ENCODE peak calls at places on chromosomes 11 and 22, in five cellular contexts. X is adrenal gland; V is CD4-positive, CD25-positive, alpha-beta regulatory T cell; O is SJSA1; R is heart right ventricle. I is an unnamed sample.

GRCh38 chr11:129865701-129866100 is 29.7 kb downstream of the NFRKB start:
- DNase-seq in O (no peak), X (no peak), V (no peak), R (no peak), I (no peak)

GRCh38 chr11:64796757-64797541 is 6.1 kb downstream of the MAP4K2 start:
- DNase-seq in X (no peak), R (no peak), V (no peak), O (no peak), I (peak; percentile 32)

GRCh38 chr22:37316875-37317371 is 34.6 kb downstream of the CYTH4 start:
- DNase-seq in X (peak; percentile 83), R (peak; percentile 78), O (peak; percentile 82), V (peak; percentile 54), I (peak; percentile 85)

GRCh38 chr22:38167988-38168407 is 13.6 kb downstream of the PLA2G6 start:
- DNase-seq in O (no peak), R (peak; percentile 66), V (no peak), X (no peak), I (no peak)

GRCh38 chr22:48489551-48490512 is 1337.8 kb downstream of the BRD1 start:
- DNase-seq in O (peak; percentile 51), R (no peak), X (no peak), V (no peak), I (no peak)

GRCh38 chr22:32328306-32329201 is 29.1 kb upstream of the RFPL3 start:
- DNase-seq in O (peak; percentile 23), R (no peak), X (no peak), V (no peak), I (no peak)

GRCh38 chr11:74925281-74925680 is 23.6 kb downstream of the XRRA1 start:
- DNase-seq in V (no peak), R (no peak), X (no peak), O (no peak), I (no peak)

GRCh38 chr11:122977455-122978302 is 4.0 kb downstream of the BSX start:
- DNase-seq in R (no peak), O (no peak), V (no peak), X (no peak), I (no peak)

GRCh38 chr11:118098996-118099837 is 12.5 kb upstream of the SMIM35 start:
- DNase-seq in O (no peak), R (no peak), X (no peak), V (no peak), I (no peak)

GRCh38 chr22:20110359-20110985 is 5.4 kb upstream of the RANBP1 start:
- DNase-seq in O (no peak), R (no peak), X (no peak), V (no peak), I (no peak)

GRCh38 chr11:84812351-84813083 is 814.6 kb downstream of the DLG2 start:
- DNase-seq in X (no peak), O (no peak), R (no peak), V (no peak), I (no peak)

GRCh38 chr11:19962795-19963163 is 197.5 kb downstream of the DBX1 start:
- DNase-seq in V (no peak), O (no peak), R (no peak), X (no peak), I (no peak)

GRCh38 chr11:18371279-18371678 is 23.1 kb upstream of the LDHA start:
- DNase-seq in X (no peak), O (no peak), R (no peak), V (no peak), I (no peak)

GRCh38 chr11:61701298-61701993 is 21.3 kb downstream of the DAGLA start:
- DNase-seq in X (no peak), V (no peak), R (no peak), O (no peak), I (peak; percentile 43)

GRCh38 chr22:43136255-43136654 is 6.9 kb downstream of the MCAT start:
- DNase-seq in V (peak; percentile 13), R (peak; percentile 36), X (peak; percentile 44), O (no peak), I (peak; percentile 70)

GRCh38 chr11:13339196-13340153 is 61.9 kb downstream of the BMAL1 start:
- DNase-seq in V (no peak), O (peak; percentile 80), X (peak; percentile 49), R (no peak), I (peak; percentile 28)

GRCh38 chr11:76629853-76630599 is 40.5 kb downstream of the LRRC32 start:
- DNase-seq in V (no peak), O (no peak), X (peak; percentile 78), R (peak; percentile 87), I (peak; percentile 24)

GRCh38 chr11:100404907-100405306 is 282.2 kb upstream of the ARHGAP42 start:
- DNase-seq in X (no peak), V (no peak), O (no peak), R (no peak), I (no peak)

GRCh38 chr22:37498289-37498909 is 12.2 kb upstream of the MFNG start:
- DNase-seq in V (peak; percentile 56), O (no peak), R (no peak), X (no peak), I (peak; percentile 51)

GRCh38 chr11:62974848-62975522 is 9.8 kb downstream of the SLC22A6 start:
- DNase-seq in O (no peak), V (no peak), X (peak; percentile 18), R (peak; percentile 55), I (peak; percentile 65)

GRCh38 chr11:69641681-69642548 is 959 bp downstream of the CCND1 start:
- DNase-seq in X (no peak), R (no peak), V (no peak), O (no peak), I (no peak)

GRCh38 chr11:44944853-44945235 is 5.8 kb downstream of the TP53I11 start:
- DNase-seq in R (no peak), X (no peak), O (no peak), V (no peak), I (no peak)

GRCh38 chr11:10631761-10632160 is 61.8 kb downstream of the IRAG1 start:
- DNase-seq in R (no peak), O (no peak), V (no peak), X (no peak), I (no peak)

GRCh38 chr22:45891996-45892621 is 84.9 kb downstream of the WNT7B start:
- DNase-seq in O (no peak), V (no peak), R (no peak), X (no peak), I (no peak)

GRCh38 chr11:45110562-45110961 is 35.9 kb upstream of the PRDM11 start:
- DNase-seq in V (peak; percentile 22), O (peak; percentile 62), R (peak; percentile 64), X (peak; percentile 52), I (peak; percentile 85)

GRCh38 chr11:117438371-117439000 is 110.8 kb downstream of the CEP164 start:
- DNase-seq in X (no peak), R (no peak), V (no peak), O (no peak), I (no peak)

GRCh38 chr11:134879341-134879740 is 467.3 kb upstream of the B3GAT1 start:
- DNase-seq in R (no peak), O (no peak), V (no peak), X (no peak), I (no peak)

GRCh38 chr22:50545522-50546325 is at the start of gene KLHDC7B:
- DNase-seq in R (no peak), X (no peak), V (no peak), O (no peak), I (no peak)

GRCh38 chr11:2584812-2585565 is 114.8 kb downstream of the KCNQ1OT1 start:
- DNase-seq in R (no peak), X (no peak), V (no peak), O (peak; percentile 45), I (no peak)

GRCh38 chr22:46368871-46369715 is 33.6 kb downstream of the TRMU start:
- DNase-seq in X (no peak), O (no peak), V (no peak), R (no peak), I (no peak)

GRCh38 chr11:114832532-114833125 is 154.3 kb downstream of the NXPE2 start:
- DNase-seq in V (no peak), R (no peak), X (no peak), O (no peak), I (no peak)

DNA sequence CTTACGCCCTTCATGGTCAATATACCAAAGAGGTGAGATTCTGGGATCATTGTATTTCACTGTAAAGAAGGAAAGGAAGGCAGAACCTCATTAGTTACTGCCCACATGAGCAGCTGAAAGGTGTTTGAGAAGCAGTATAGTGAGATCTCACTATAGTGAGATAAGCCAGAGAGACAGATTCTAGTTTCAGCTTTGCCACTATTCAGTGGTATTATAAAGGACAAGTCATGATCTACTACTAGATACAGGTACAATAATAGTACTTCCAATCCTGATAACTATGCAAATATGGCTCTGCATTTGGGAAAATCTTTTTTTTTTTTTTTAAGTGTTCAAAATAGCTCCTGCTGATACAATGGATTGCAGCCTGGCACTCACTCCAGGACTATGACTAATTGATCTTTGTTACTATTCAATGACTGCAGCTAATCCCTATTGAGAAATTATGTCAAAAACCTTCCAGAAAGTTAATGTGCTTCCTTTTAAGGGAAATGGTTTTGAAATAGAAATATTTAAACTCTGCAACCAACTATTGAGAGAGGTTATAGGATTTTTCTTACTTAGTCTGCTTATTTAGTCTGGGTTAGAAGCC is 8.3 kb upstream of the DLAT start:
- DNase-seq in X (peak; percentile 54), V (no peak), R (no peak), O (no peak), I (no peak)
- H3K4me3 ChIP-seq in X (no peak overlapping the region), V (no peak overlapping the region), R (no peak overlapping the region), O (no peak overlapping the region), I (no peak overlapping the region)

GRCh38 chr11:57641011-57641410 is 8.7 kb downstream of the YPEL4 start:
- DNase-seq in X (no peak), V (no peak), R (no peak), O (no peak), I (no peak)
- H3K4me3 ChIP-seq in X (no peak overlapping the region), V (no peak overlapping the region), R (no peak overlapping the region), O (no peak overlapping the region), I (no peak overlapping the region)

GRCh38 chr22:26047516-26047915 is 121.7 kb upstream of the SEZ6L start:
- DNase-seq in V (no peak), O (no peak), R (no peak), X (no peak), I (no peak)

GRCh38 chr22:26043031-26043430 is 126.2 kb upstream of the SEZ6L start:
- DNase-seq in V (no peak), X (no peak), O (no peak), R (no peak), I (no peak)

GRCh38 chr22:26045855-26046254 is 123.4 kb upstream of the SEZ6L start:
- DNase-seq in V (no peak), X (no peak), R (no peak), O (no peak), I (no peak)

GRCh38 chr22:26047920-26048319 is 121.3 kb upstream of the SEZ6L start:
- DNase-seq in O (no peak), X (no peak), V (no peak), R (no peak), I (no peak)

GRCh38 chr22:26045051-26045450 is 124.2 kb upstream of the SEZ6L start:
- DNase-seq in R (no peak), X (no peak), V (no peak), O (no peak), I (no peak)
- H3K4me3 ChIP-seq in R (no peak overlapping the region), X (no peak overlapping the region), V (no peak overlapping the region), O (no peak overlapping the region), I (no peak overlapping the region)

DNA sequence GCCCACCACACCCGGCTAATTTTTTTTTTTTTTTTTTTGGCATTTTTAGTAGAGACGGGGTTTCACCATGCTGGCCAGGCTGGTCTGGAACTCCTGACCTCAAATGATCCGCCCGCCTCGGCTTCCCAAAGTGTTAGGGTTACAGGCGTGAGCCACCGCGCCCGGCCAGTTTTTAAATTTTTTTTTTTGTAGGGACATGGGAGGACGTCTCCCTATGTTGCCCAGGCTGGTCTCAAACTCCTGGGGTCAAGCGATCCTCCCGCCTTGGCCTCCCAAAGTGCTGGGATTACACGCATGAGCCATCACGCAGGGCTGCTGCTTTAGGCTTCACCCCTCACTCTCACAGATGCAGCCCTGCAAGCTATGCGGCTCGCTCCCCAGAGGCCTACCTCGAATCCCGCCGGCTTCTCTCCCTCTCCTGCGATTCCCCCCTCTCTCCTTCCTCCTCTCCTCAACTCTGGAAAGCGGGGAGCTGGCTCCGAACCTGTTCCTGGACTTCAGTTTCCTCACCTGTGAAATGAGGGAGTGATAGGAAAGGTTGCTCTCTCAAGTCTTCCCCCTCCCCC is 926 bp downstream of the CCDC157 start:
- DNase-seq in V (no peak), X (no peak), O (no peak), R (no peak), I (no peak)
- H3K4me3 ChIP-seq in V (no peak overlapping the region), X (no peak overlapping the region), O (no peak overlapping the region), R (no peak overlapping the region), I (peak overlapping the region; percentile 97)